ENCODE peak calls at places on chromosomes 12 and 14, in four cellular contexts. A is ovary; D is CD4-positive, CD25-positive, alpha-beta regulatory T cell; O is right lobe of liver. X is an unnamed sample.
A peak's percentile ranks its signal among the peaks of the same experiment; 100 is the strongest.

GRCh38 chr12:23504043-23504442 is 445.4 kb downstream of the SOX5 start:
- DNase-seq in D (no peak), O (no peak), A (no peak), X (no peak)

GRCh38 chr14:33120341-33120740 is 181.7 kb downstream of the NPAS3 start:
- DNase-seq in O (no peak), A (no peak), D (no peak), X (no peak)

GRCh38 chr12:108856428-108857157 is 790 bp downstream of the SSH1 start:
- DNase-seq in A (peak; percentile 61), O (peak; percentile 87), D (peak; percentile 39), X (peak; percentile 88)

GRCh38 chr12:131049002-131049401 is 95.3 kb downstream of the ADGRD1 start:
- DNase-seq in D (no peak), A (no peak), O (peak; percentile 34), X (no peak)

GRCh38 chr14:99190696-99191662 is 81.0 kb downstream of the BCL11B start:
- DNase-seq in O (no peak), A (no peak), D (no peak), X (no peak)

GRCh38 chr12:69059465-69060457 is 126.8 kb upstream of the CPM start:
- DNase-seq in A (no peak), O (no peak), D (no peak), X (no peak)

GRCh38 chr14:103031956-103032355 is 25.4 kb downstream of the CDC42BPB start:
- DNase-seq in A (no peak), O (no peak), D (no peak), X (no peak)

GRCh38 chr14:96578619-96579018 is 76.4 kb downstream of the PAPOLA start:
- DNase-seq in O (no peak), A (no peak), D (no peak), X (no peak)

GRCh38 chr12:46764005-46764404 is 61.8 kb downstream of the SLC38A4 start:
- DNase-seq in D (no peak), O (no peak), A (no peak), X (no peak)

GRCh38 chr12:67426067-67426466 is 156.9 kb downstream of the CAND1 start:
- DNase-seq in O (no peak), A (no peak), D (no peak), X (no peak)

GRCh38 chr12:28711411-28711810 is 437.7 kb upstream of the FAR2 start:
- DNase-seq in A (no peak), D (no peak), O (no peak), X (no peak)

GRCh38 chr14:21029917-21030316 is at the start of gene TPPP2:
- DNase-seq in O (no peak), A (no peak), D (no peak), X (no peak)

DNA sequence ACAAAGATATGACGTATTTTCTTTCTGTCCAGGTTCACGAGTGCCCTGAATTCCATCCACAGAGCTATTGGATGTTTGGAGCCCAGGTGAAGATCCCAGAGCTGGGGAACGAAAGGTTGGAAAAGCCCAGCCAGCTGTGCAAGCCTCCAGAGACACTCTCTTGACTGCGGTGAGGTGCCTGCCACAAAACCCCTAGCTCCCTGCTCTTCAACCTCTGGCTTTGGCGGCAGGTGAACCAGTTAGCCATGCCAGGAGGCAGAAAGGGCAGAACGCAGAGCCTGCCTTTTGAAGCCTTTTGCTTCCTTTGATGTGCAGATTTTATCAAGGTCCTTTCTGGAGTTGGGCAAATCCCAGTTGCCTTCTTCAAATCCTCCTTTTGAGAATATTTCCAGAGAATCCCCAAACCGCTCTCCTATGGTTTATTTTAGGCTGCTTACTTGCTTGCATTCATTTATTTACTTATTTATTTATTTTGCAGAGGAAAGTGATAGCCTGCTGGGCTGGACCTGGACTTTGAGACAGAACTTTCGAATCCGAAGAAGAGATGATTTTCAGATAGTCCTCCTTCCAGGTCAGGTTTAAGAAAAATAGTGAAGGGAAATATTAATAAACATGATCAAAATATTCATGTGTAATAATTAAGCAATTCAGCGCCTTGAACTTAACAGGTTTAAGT is 411.2 kb upstream of the TBX3 start:
- DNase-seq in O (peak; percentile 78), D (no peak), A (no peak), X (no peak)
- H3K27ac ChIP-seq in O (no peak overlapping the region), D (no peak overlapping the region), A (no peak overlapping the region), X (no peak overlapping the region)

DNA sequence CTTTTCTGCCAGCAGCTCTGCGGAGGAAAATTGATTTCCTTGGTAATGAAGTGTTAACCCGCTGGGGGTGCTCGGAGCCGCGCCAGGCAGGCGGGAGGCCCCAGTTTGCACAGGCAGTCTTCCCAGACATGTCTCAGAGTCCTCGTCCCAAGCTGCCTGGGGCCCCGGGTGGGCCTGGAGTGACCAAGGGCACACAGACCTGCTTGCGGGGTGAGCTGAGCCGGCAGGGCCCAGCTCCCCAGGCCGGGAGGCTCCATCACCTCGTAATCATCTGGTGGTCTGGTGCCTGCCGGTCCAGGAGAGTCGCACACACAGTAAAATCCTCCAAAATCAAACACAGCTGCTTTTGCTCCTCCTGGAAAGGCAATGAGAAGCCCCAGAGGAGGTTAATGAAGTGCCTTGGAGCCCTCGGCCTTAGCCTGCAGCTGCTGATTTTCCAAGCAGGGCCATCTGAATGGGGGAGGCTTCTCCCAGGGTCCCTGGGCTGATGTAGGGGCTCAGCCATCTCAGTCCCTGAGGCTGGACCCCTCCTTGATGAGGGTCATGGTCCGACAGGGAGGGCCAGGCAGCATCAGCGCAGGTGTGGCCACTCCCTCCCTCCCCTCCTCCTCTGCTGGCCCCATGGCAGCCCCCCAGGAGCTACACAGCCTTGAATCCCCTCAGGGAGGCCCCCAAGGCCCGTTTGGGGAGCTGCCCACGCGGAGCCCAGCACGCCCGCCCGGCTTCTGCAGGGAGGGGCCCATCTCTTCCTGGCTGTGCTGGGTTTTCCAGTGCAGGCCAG is 39.4 kb upstream of the FBRSL1 start:
- DNase-seq in O (no peak), A (peak; percentile 9), D (no peak), X (no peak)
- H3K4me1 ChIP-seq in O (no peaks in the 10 kb centered on the region), A (no peaks in the 10 kb centered on the region), D (peaks cover 29% of the 10 kb centered on the region), X (peaks cover 75% of the 10 kb centered on the region)

DNA sequence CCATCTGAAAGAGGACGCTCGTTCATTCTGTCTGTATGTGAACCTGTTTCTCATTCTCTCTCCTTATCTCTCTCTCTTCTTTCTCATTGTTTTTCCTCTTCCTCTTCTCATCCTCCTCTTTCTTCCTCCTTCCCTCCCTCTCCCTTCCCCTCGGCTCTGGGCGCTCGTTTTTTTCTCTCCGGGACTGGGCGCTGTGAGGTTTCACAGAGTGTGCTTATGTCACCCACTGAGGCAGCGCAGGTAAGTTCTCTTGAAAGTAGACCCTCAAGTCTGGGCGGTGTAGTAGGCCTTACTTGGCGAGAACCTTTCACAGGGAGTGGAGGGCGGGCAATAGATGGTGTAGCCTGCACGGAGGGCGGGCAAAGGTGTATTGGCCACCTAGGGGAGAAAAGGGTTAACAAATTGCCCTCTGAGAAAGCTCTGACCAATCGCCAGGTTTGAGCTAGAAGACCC is 4.5 kb upstream of the SIX1 start:
- DNase-seq in D (no peak), O (no peak), A (no peak), X (no peak)
- H3K4me3 ChIP-seq in D (no peak overlapping the region), O (no peak overlapping the region), A (no peak overlapping the region), X (no peak overlapping the region)

DNA sequence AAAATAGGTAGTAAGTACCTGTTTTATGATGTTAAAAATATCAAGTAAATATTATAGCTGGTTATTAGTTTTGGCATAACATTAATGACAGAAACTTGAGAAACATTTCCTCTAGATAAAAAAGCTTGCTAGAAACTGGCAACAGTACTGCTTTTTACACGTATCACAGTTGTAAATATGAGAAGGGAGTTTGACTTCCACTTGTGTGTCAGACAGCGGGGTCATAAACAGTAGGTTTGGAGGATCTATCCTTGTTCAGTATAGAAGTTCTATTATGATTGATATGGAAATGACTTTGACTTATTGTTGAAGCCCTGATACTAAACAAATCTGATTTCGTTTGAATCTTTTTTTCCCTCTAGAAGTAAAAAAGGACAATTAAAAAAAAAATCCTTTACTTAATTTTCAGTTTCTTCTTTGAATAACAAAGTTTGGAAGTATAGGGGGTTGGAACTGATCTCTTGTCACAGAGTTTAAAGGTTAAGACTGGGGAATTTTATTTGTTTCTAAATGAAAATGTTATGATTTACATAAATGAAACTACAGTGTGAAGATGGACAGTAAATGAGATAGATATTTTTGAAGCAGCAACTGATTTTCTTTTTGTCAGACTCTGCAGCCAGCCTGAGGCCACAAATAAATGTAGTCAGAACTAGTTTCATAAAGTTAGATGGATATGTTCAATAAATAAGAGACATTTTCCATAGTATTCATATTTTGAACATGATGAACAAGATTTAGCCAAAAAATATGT is 50.0 kb downstream of the WNK1 start:
- DNase-seq in D (no peak), O (no peak), A (no peak), X (no peak)
- H3K27ac ChIP-seq in D (peak overlapping the region; percentile 42), O (no peak overlapping the region), A (no peak overlapping the region), X (no peak overlapping the region)

DNA sequence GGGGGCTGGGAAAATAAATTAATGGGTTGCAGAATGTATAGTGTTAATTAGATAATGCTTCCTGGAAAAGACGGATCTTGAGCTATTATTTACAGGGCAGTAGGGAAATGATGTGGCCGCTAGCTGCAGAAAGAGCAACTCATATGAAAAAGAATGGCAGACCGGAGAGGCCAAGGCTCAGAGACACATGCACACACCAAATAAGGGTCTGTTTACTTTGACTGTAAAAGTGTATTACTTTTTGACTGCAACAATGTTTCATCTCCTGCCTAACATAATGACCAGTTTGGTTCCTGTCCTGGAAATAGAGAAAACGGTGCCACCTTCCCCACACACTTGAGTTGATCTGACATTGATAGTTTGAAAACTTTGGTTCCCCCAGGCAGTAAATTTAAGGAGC is 290.9 kb downstream of the CACNA1C start:
- DNase-seq in O (no peak), D (no peak), A (no peak), X (no peak)
- H3K4me1 ChIP-seq in O (no peaks in the 10 kb centered on the region), D (no peaks in the 10 kb centered on the region), A (peaks cover 2% of the 10 kb centered on the region), X (no peaks in the 10 kb centered on the region)

X was measured in CD8-positive, alpha-beta T cell.